ENCODE peak calls at places on chromosomes 2 and 18, in five cellular contexts. E is GM12892, X is IMR-90, V is heart left ventricle, S is NB4. R is an unnamed sample.

GRCh38 chr2:98895221-98895620 is 40.8 kb downstream of the CRACDL start:
- DNase-seq in E (no peak), X (no peak), V (no peak), S (no peak), R (no peak)

GRCh38 chr18:78271790-78272189 is 707.8 kb upstream of the SALL3 start:
- DNase-seq in E (no peak), X (no peak), V (no peak), S (no peak), R (no peak)

GRCh38 chr2:70248810-70249438 is 496 bp upstream of the TIA1 start:
- DNase-seq in E (no peak), X (no peak), V (no peak), S (no peak), R (peak; percentile 88)

GRCh38 chr2:134634054-134634630 is 84.7 kb downstream of the TMEM163 start:
- DNase-seq in E (no peak), X (no peak), V (no peak), S (no peak), R (no peak)

GRCh38 chr2:235570256-235570655 is 76.4 kb downstream of the AGAP1 start:
- DNase-seq in E (no peak), X (no peak), V (no peak), S (no peak), R (no peak)

GRCh38 chr2:156778916-156779315 is 342.7 kb downstream of the GPD2 start:
- DNase-seq in E (no peak), X (no peak), V (no peak), S (no peak), R (no peak)

GRCh38 chr2:242022550-242023290 is 153.2 kb downstream of the RTP5 start:
- DNase-seq in E (no peak), X (no peak), V (no peak), S (peak; percentile 28), R (no peak)

GRCh38 chr2:144451443-144451842 is 68.5 kb downstream of the ZEB2 start:
- DNase-seq in E (no peak), X (no peak), V (no peak), S (no peak), R (no peak)

GRCh38 chr2:237724811-237725478 is 73.6 kb upstream of the RBM44 start:
- DNase-seq in E (no peak), X (no peak), V (no peak), S (no peak), R (peak; percentile 53)

GRCh38 chr2:96764253-96764637 is 3.5 kb downstream of the CNNM4 start:
- DNase-seq in E (no peak), X (no peak), V (no peak), S (peak; percentile 91), R (peak; percentile 34)

GRCh38 chr2:146124741-146125140 is 1604.8 kb upstream of the ZEB2 start:
- DNase-seq in E (no peak), X (peak; percentile 63), V (no peak), S (peak; percentile 16), R (no peak)

GRCh38 chr2:241804326-241805276 is 4.4 kb upstream of the NEU4 start:
- DNase-seq in E (peak; percentile 37), X (no peak), V (no peak), S (peak; percentile 95), R (no peak)

GRCh38 chr2:41872646-41873045 is 175.2 kb upstream of the PKDCC start:
- DNase-seq in E (no peak), X (peak; percentile 37), V (no peak), S (peak; percentile 40), R (no peak)

GRCh38 chr2:5482929-5483331 is 209.3 kb upstream of the SOX11 start:
- DNase-seq in E (no peak), X (no peak), V (no peak), S (peak; percentile 65), R (no peak)

GRCh38 chr18:36828630-36829361 is at the start of the genes KIAA1328 and TPGS2:
- DNase-seq in E (peak; percentile 85), X (peak; percentile 81), V (peak; percentile 90), S (peak; percentile 94), R (peak; percentile 86)
- TF ChIP-seq POLR2A in E (peak; percentile 76), X (peak; percentile 69), V (no peak), S (peak; percentile 44), R (no peak)

GRCh38 chr18:58043452-58044369 is at the start of gene NEDD4L:
- DNase-seq in E (peak; percentile 64), X (peak; percentile 83), V (peak; percentile 86), S (peak; percentile 85), R (peak; percentile 89)
- TF ChIP-seq POLR2A in E (no peak), X (peak; percentile 54), V (no peak), S (no peak), R (no peak)

DNA sequence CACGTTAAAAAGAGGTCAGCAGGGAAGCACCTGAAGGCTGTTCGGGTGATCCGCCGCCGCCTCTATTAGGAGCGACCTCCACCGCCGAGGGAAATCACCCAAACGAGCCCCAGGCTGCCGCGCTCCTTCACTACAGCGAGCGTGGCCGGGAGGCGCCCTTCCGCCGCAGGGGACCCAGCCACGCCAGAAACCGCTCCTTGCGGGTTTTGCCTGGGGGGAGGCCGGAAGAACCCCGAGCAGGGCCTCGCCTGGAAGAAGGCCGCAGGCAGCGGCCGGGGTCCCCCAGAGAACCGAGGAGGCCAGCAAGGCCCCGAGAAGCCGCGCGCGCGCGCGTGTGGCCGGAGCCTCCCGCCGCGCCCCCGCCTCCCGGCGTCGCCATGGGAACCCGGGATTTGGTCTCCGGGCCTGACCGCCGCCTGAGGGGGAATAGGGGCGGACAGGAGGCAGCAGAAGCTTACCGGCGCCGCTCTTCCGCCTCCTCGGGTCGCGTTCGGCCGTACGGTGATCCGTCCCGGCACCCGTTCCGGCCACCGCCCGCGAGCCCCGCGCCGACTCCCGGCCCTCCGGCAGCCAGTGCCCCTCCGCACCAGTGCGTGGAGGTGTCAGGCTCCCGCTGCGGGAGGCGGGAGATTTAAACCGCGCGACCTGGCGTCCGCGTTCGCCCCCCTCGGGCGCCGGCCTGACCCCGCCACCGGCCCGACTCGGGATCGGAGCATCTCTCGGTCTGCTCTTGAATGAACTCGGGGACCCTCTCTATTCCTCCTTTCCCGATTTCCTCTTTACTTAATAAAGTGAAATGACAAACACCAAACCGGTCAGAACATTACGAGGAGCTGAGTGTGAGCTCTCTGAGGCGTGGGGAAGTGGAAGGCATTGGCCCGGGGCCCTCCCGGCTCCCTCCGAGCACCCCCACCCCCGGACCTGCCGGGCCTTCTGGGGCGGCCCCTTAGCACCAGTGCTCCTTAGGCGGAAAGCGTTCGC is at the start of gene ICA1L:
- DNase-seq in E (peak; percentile 45), X (peak; percentile 49), V (peak; percentile 68), S (peak; percentile 88), R (peak; percentile 57)
- TF ChIP-seq POLR2A in E (peak; percentile 39), X (no peak), V (no peak), S (peak; percentile 33), R (no peak)

GRCh38 chr18:44682181-44682870 is 1.6 kb downstream of the SETBP1 start:
- DNase-seq in E (no peak), X (no peak), V (peak; percentile 24), S (no peak), R (no peak)

GRCh38 chr18:44685296-44685695 is 4.6 kb downstream of the SETBP1 start:
- DNase-seq in E (no peak), X (no peak), V (no peak), S (no peak), R (no peak)

GRCh38 chr18:44682871-44683221 is 2.2 kb downstream of the SETBP1 start:
- DNase-seq in E (no peak), X (no peak), V (no peak), S (no peak), R (peak; percentile 38)

GRCh38 chr18:44681611-44682010 is 923 bp downstream of the SETBP1 start:
- DNase-seq in E (no peak), X (no peak), V (no peak), S (no peak), R (no peak)

GRCh38 chr18:44683566-44683965 is 2.9 kb downstream of the SETBP1 start:
- DNase-seq in E (no peak), X (no peak), V (no peak), S (no peak), R (no peak)
- TF ChIP-seq POLR2A in E (no peak), X (no peak), V (no peak), S (no peak), R (no peak)

GRCh38 chr2:74458132-74458956 is at the start of gene WBP1:
- DNase-seq in E (peak; percentile 88), X (peak; percentile 100), V (peak; percentile 100), S (peak; percentile 100), R (peak; percentile 100)

GRCh38 chr2:74459377-74460118 is 1.3 kb downstream of the WBP1 start:
- DNase-seq in E (no peak), X (no peak), V (no peak), S (no peak), R (no peak)

GRCh38 chr2:74457129-74457548 is 1.1 kb upstream of the WBP1 start:
- DNase-seq in E (no peak), X (peak; percentile 31), V (no peak), S (no peak), R (no peak)

GRCh38 chr2:74458957-74459290 is 686 bp downstream of the WBP1 start:
- DNase-seq in E (no peak), X (no peak), V (no peak), S (no peak), R (no peak)

DNA sequence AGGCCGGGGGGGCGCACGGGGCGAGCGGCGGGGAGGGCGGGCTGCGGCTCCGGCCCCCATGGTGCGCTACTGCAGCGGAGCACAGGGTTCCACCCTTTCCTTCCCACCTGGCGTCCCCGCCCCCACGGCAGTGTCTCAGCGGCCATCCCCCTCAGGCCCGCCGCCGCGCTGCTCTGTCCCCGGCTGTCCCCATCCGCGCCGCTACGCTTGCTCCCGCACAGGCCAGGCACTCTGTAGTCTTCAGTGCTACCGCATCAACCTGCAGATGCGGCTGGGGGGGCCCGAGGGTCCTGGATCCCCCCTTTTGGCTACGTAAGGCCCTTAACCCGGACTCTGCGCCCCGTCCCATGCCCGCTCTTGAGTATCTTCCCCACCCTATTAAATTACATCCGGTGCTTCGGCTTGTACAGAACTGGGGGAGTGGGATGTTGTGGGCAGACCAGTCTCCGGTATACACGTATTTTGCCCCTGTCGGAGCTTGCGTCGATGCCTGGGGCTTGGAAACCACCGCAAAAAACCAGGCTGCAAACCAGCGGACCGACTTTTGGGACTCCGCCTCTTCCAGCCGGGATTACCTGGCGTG is 598 bp upstream of the WBP1 start:
- DNase-seq in E (peak; percentile 55), X (no peak), V (peak; percentile 70), S (peak; percentile 79), R (peak; percentile 74)
- TF ChIP-seq POLR2A in E (peak; percentile 75), X (no peak), V (peak; percentile 47), S (peak; percentile 80), R (peak; percentile 71)

DNA sequence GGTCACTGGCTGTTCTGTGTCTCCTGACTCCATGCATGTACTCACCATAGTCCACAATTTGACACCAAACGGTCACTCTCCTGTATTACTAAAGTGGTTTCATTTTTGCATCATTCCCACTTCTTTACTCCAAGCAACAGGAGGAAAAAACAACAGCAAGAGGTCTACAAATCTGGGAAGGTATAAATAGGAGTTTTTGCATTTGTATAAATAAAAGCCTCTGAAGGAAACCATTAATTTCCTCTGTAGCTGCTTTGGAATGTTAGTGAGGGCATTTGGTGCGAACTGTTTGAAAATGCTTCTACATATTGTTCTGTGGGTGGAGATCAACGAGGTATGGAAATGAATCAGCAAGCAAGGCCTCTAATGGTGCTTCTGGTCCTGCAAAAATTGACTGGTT is 148.5 kb upstream of the DLX2 start:
- DNase-seq in E (no peak), X (peak; percentile 72), V (no peak), S (no peak), R (no peak)
- TF ChIP-seq POLR2A in E (no peak), X (no peak), V (no peak), S (no peak), R (no peak)